ENCODE peak calls at places on chromosomes 11 and 22, in nine cellular contexts. C, Y, M, U, I, Q, V, D and S are unnamed samples.

GRCh38 chr11:120354068-120354467 is 17.9 kb downstream of the ARHGEF12 start:
- DNase-seq in V (no peak), I (no peak), Y (no peak), M (no peak), C (no peak), D (peak; percentile 39), U (no peak), Q (no peak), S (no peak)

GRCh38 chr11:44865866-44866272 is 84.8 kb downstream of the TP53I11 start:
- DNase-seq in D (no peak), M (no peak), V (no peak), Q (no peak), U (no peak), I (no peak), Y (no peak), C (no peak), S (no peak)

GRCh38 chr22:39457047-39457545 is 284 bp downstream of the MGAT3 start:
- DNase-seq in U (no peak), V (no peak), I (no peak), D (no peak), Q (no peak), C (no peak), Y (no peak), M (no peak), S (no peak)

GRCh38 chr22:22519591-22519990 is 479 bp downstream of the ZNF280A start:
- DNase-seq in D (no peak), U (no peak), Q (no peak), I (no peak), M (no peak), Y (no peak), V (no peak), C (no peak), S (no peak)

GRCh38 chr11:2661173-2662023 is 38.4 kb downstream of the KCNQ1OT1 start:
- DNase-seq in U (no peak), C (no peak), M (no peak), V (no peak), I (no peak), Y (no peak), Q (no peak), D (no peak), S (no peak)

GRCh38 chr11:34959770-34960169 is 43.4 kb downstream of the PDHX start:
- DNase-seq in C (no peak), Q (no peak), Y (no peak), I (no peak), D (no peak), V (no peak), M (no peak), U (no peak), S (no peak)

GRCh38 chr22:25119609-25120008 is 80.0 kb upstream of the CRYBB3 start:
- DNase-seq in V (no peak), I (no peak), Y (no peak), Q (no peak), M (no peak), D (no peak), U (no peak), C (no peak), S (no peak)

GRCh38 chr11:44905131-44905866 is 45.4 kb downstream of the TP53I11 start:
- DNase-seq in Q (no peak), U (no peak), M (no peak), D (no peak), Y (no peak), I (no peak), C (no peak), V (no peak), S (no peak)

GRCh38 chr11:66339686-66340483 is 3.7 kb upstream of the RIN1 start:
- DNase-seq in D (no peak), I (no peak), Q (no peak), M (no peak), U (no peak), C (no peak), Y (no peak), V (no peak), S (no peak)